ENCODE peak calls at places on chromosomes 1 and 21, in seven cellular contexts. One of them, this sample, is unnamed.
A peak's percentile ranks its signal among the peaks of the same experiment; 100 is the strongest.

GRCh38 chr1:40162791-40163441 is 1.7 kb downstream of the RLF start:
- DNase-seq in NCI-H1092 treated with DMSO at 0.1 percent for 48 hours: peak; percentile 93
- DNase-seq in HCT116: no peak
- DNase-seq in foreskin fibroblast: no peak
- DNase-seq in stomach: no peak
- DNase-seq in activated CD4-positive, alpha-beta T cell treated with anti-CD3 and anti-CD28 coated beads, Interleukin-2, amount 50 U/mL, for 4 hours: no peak
- DNase-seq in iPS DF 6.9: no peak
- DNase-seq in this sample: no peak

GRCh38 chr1:20358761-20359263 is 68.1 kb downstream of the VWA5B1 start:
- DNase-seq in HCT116: no peak
- DNase-seq in NCI-H1092 treated with DMSO at 0.1 percent for 48 hours: peak; percentile 81
- DNase-seq in activated CD4-positive, alpha-beta T cell treated with anti-CD3 and anti-CD28 coated beads, Interleukin-2, amount 50 U/mL, for 4 hours: no peak
- DNase-seq in iPS DF 6.9: no peak
- DNase-seq in foreskin fibroblast: peak; percentile 70
- DNase-seq in stomach: peak; percentile 79
- DNase-seq in this sample: peak; percentile 44

GRCh38 chr1:229029644-229030235 is 241.2 kb upstream of the RAB4A start:
- DNase-seq in iPS DF 6.9: no peak
- DNase-seq in activated CD4-positive, alpha-beta T cell treated with anti-CD3 and anti-CD28 coated beads, Interleukin-2, amount 50 U/mL, for 4 hours: no peak
- DNase-seq in NCI-H1092 treated with DMSO at 0.1 percent for 48 hours: no peak
- DNase-seq in foreskin fibroblast: no peak
- DNase-seq in HCT116: no peak
- DNase-seq in stomach: no peak
- DNase-seq in this sample: no peak

GRCh38 chr1:89667691-89668090 is 34.8 kb downstream of the LRRC8C start:
- DNase-seq in foreskin fibroblast: no peak
- DNase-seq in activated CD4-positive, alpha-beta T cell treated with anti-CD3 and anti-CD28 coated beads, Interleukin-2, amount 50 U/mL, for 4 hours: no peak
- DNase-seq in NCI-H1092 treated with DMSO at 0.1 percent for 48 hours: no peak
- DNase-seq in HCT116: no peak
- DNase-seq in iPS DF 6.9: no peak
- DNase-seq in stomach: no peak
- DNase-seq in this sample: no peak

GRCh38 chr1:15968172-15968571 is 7.7 kb downstream of the ZBTB17 start:
- DNase-seq in activated CD4-positive, alpha-beta T cell treated with anti-CD3 and anti-CD28 coated beads, Interleukin-2, amount 50 U/mL, for 4 hours: no peak
- DNase-seq in NCI-H1092 treated with DMSO at 0.1 percent for 48 hours: no peak
- DNase-seq in foreskin fibroblast: no peak
- DNase-seq in iPS DF 6.9: no peak
- DNase-seq in stomach: no peak
- DNase-seq in HCT116: no peak
- DNase-seq in this sample: no peak

GRCh38 chr1:204084247-204084772 is 11.4 kb downstream of the SOX13 start:
- DNase-seq in foreskin fibroblast: no peak
- DNase-seq in iPS DF 6.9: no peak
- DNase-seq in NCI-H1092 treated with DMSO at 0.1 percent for 48 hours: peak; percentile 99
- DNase-seq in activated CD4-positive, alpha-beta T cell treated with anti-CD3 and anti-CD28 coated beads, Interleukin-2, amount 50 U/mL, for 4 hours: no peak
- DNase-seq in stomach: peak; percentile 92
- DNase-seq in HCT116: no peak
- DNase-seq in this sample: no peak

GRCh38 chr1:155136728-155137127 is 1.1 kb downstream of the SLC50A1 start:
- DNase-seq in stomach: no peak
- DNase-seq in foreskin fibroblast: no peak
- DNase-seq in HCT116: no peak
- DNase-seq in iPS DF 6.9: no peak
- DNase-seq in NCI-H1092 treated with DMSO at 0.1 percent for 48 hours: no peak
- DNase-seq in activated CD4-positive, alpha-beta T cell treated with anti-CD3 and anti-CD28 coated beads, Interleukin-2, amount 50 U/mL, for 4 hours: no peak
- DNase-seq in this sample: no peak

GRCh38 chr1:8598060-8598724 is 219.2 kb downstream of the RERE start:
- DNase-seq in foreskin fibroblast: peak; percentile 67
- DNase-seq in NCI-H1092 treated with DMSO at 0.1 percent for 48 hours: peak; percentile 81
- DNase-seq in iPS DF 6.9: no peak
- DNase-seq in HCT116: no peak
- DNase-seq in stomach: peak; percentile 50
- DNase-seq in activated CD4-positive, alpha-beta T cell treated with anti-CD3 and anti-CD28 coated beads, Interleukin-2, amount 50 U/mL, for 4 hours: no peak
- DNase-seq in this sample: peak; percentile 19

GRCh38 chr1:83641206-83641658 is 357.7 kb downstream of the TTLL7 start:
- DNase-seq in NCI-H1092 treated with DMSO at 0.1 percent for 48 hours: no peak
- DNase-seq in foreskin fibroblast: peak; percentile 26
- DNase-seq in iPS DF 6.9: no peak
- DNase-seq in HCT116: no peak
- DNase-seq in stomach: no peak
- DNase-seq in activated CD4-positive, alpha-beta T cell treated with anti-CD3 and anti-CD28 coated beads, Interleukin-2, amount 50 U/mL, for 4 hours: no peak
- DNase-seq in this sample: no peak

GRCh38 chr21:14535702-14536101 is 10.4 kb downstream of the SAMSN1 start:
- DNase-seq in stomach: no peak
- DNase-seq in iPS DF 6.9: no peak
- DNase-seq in foreskin fibroblast: no peak
- DNase-seq in HCT116: no peak
- DNase-seq in activated CD4-positive, alpha-beta T cell treated with anti-CD3 and anti-CD28 coated beads, Interleukin-2, amount 50 U/mL, for 4 hours: no peak
- DNase-seq in NCI-H1092 treated with DMSO at 0.1 percent for 48 hours: no peak
- DNase-seq in this sample: no peak

GRCh38 chr1:37602750-37603694 is 7.3 kb upstream of the GNL2 start:
- DNase-seq in foreskin fibroblast: no peak
- DNase-seq in HCT116: no peak
- DNase-seq in NCI-H1092 treated with DMSO at 0.1 percent for 48 hours: peak; percentile 73
- DNase-seq in stomach: no peak
- DNase-seq in iPS DF 6.9: peak; percentile 11
- DNase-seq in activated CD4-positive, alpha-beta T cell treated with anti-CD3 and anti-CD28 coated beads, Interleukin-2, amount 50 U/mL, for 4 hours: peak; percentile 14
- DNase-seq in this sample: peak; percentile 56

This sample was measured in HuH-7.5.